ENCODE peak calls at places on chromosomes 16 and 17, in eight cellular contexts. O, A, S, B, G, I, Q and L are unnamed samples.

GRCh38 chr16:50644730-50645129 is 36.4 kb downstream of the SNX20 start:
- DNase-seq in O (no peak), A (no peak), S (no peak), B (no peak), G (no peak), I (peak), Q (no peak), L (no peak)

GRCh38 chr17:81524063-81524864 is 3.9 kb upstream of the FSCN2 start:
- DNase-seq in O (no peak), A (no peak), S (no peak), B (no peak), G (no peak), I (no peak), Q (no peak), L (no peak)

GRCh38 chr17:48259710-48260291 is 152.2 kb downstream of the SNX11 start:
- DNase-seq in O (no peak), A (peak), S (no peak), B (no peak), G (no peak), I (peak), Q (no peak), L (no peak)

GRCh38 chr17:59427425-59427921 is 96.0 kb downstream of the YPEL2 start:
- DNase-seq in O (no peak), A (no peak), S (no peak), B (no peak), G (no peak), I (peak), Q (no peak), L (no peak)

GRCh38 chr16:84652565-84652964 is 4.3 kb downstream of the KLHL36 start:
- DNase-seq in O (no peak), A (no peak), S (no peak), B (no peak), G (no peak), I (no peak), Q (no peak), L (no peak)

GRCh38 chr16:12426122-12426521 is 377.6 kb downstream of the CPPED1 start:
- DNase-seq in O (no peak), A (no peak), S (no peak), B (no peak), G (peak), I (no peak), Q (no peak), L (no peak)

GRCh38 chr17:48745381-48746275 is 17.1 kb upstream of the HOXB13 start:
- DNase-seq in O (no peak), A (no peak), S (no peak), B (no peak), G (no peak), I (no peak), Q (no peak), L (no peak)

GRCh38 chr16:89931964-89932363 is 8.8 kb downstream of the TUBB3 start:
- DNase-seq in O (no peak), A (no peak), S (no peak), B (no peak), G (no peak), I (no peak), Q (no peak), L (no peak)

GRCh38 chr16:48999034-48999433 is 282.6 kb downstream of the CBLN1 start:
- DNase-seq in O (peak), A (no peak), S (no peak), B (no peak), G (no peak), I (no peak), Q (no peak), L (no peak)

GRCh38 chr17:81044764-81045589 is 10.0 kb downstream of the BAIAP2 start:
- DNase-seq in O (no peak), A (peak), S (no peak), B (peak), G (no peak), I (peak), Q (no peak), L (peak)

GRCh38 chr16:74297296-74297665 is 667 bp downstream of the PSMD7 start:
- DNase-seq in O (peak), A (no peak), S (no peak), B (no peak), G (no peak), I (no peak), Q (no peak), L (no peak)

GRCh38 chr16:72979974-72980373 is 68.0 kb downstream of the ZFHX3 start:
- DNase-seq in O (no peak), A (no peak), S (no peak), B (no peak), G (no peak), I (no peak), Q (no peak), L (no peak)

GRCh38 chr16:81198635-81199034 is 39.9 kb upstream of the BCO1 start:
- DNase-seq in O (no peak), A (no peak), S (no peak), B (no peak), G (no peak), I (no peak), Q (no peak), L (no peak)

GRCh38 chr17:19660219-19660870 is 11.8 kb downstream of the ALDH3A2 start:
- DNase-seq in O (no peak), A (no peak), S (no peak), B (no peak), G (no peak), I (no peak), Q (no peak), L (no peak)

GRCh38 chr17:48351916-48352332 is 78.1 kb downstream of the SKAP1 start:
- DNase-seq in O (no peak), A (no peak), S (no peak), B (no peak), G (peak), I (peak), Q (no peak), L (no peak)

GRCh38 chr16:82311528-82311927 is 141.5 kb upstream of the MPHOSPH6 start:
- DNase-seq in O (no peak), A (no peak), S (no peak), B (no peak), G (no peak), I (no peak), Q (no peak), L (no peak)

GRCh38 chr17:17347956-17348871 is 45.0 kb downstream of the NT5M start:
- DNase-seq in O (no peak), A (no peak), S (no peak), B (no peak), G (no peak), I (no peak), Q (no peak), L (peak)

GRCh38 chr17:76672270-76672851 is 28.8 kb upstream of the ST6GALNAC1 start:
- DNase-seq in O (no peak), A (no peak), S (no peak), B (no peak), G (no peak), I (no peak), Q (no peak), L (no peak)

GRCh38 chr16:52569701-52570100 is 22.8 kb upstream of the TOX3 start:
- DNase-seq in O (no peak), A (no peak), S (no peak), B (no peak), G (no peak), I (no peak), Q (no peak), L (no peak)

GRCh38 chr16:70770968-70771552 is 29.9 kb downstream of the VAC14 start:
- DNase-seq in O (peak), A (peak), S (peak), B (peak), G (peak), I (peak), Q (peak), L (no peak)

GRCh38 chr16:89431616-89432015 is 58.7 kb downstream of the ANKRD11 start:
- DNase-seq in O (no peak), A (no peak), S (no peak), B (no peak), G (no peak), I (no peak), Q (no peak), L (no peak)

GRCh38 chr17:39527220-39527813 is 66.0 kb downstream of the CDK12 start:
- DNase-seq in O (no peak), A (peak), S (no peak), B (no peak), G (no peak), I (no peak), Q (no peak), L (no peak)

GRCh38 chr16:81646561-81646960 is 132.5 kb upstream of the PLCG2 start:
- DNase-seq in O (no peak), A (no peak), S (no peak), B (no peak), G (no peak), I (no peak), Q (no peak), L (no peak)

GRCh38 chr17:57040571-57040970 is 44.5 kb upstream of the AKAP1 start:
- DNase-seq in O (no peak), A (no peak), S (no peak), B (no peak), G (no peak), I (no peak), Q (no peak), L (no peak)

GRCh38 chr16:15650698-15651161 is 685 bp downstream of the NDE1 start:
- DNase-seq in O (peak), A (no peak), S (peak), B (no peak), G (peak), I (no peak), Q (no peak), L (no peak)

GRCh38 chr17:48646183-48647102 is 20.3 kb upstream of the HOXB9 start:
- DNase-seq in O (peak), A (no peak), S (no peak), B (no peak), G (no peak), I (no peak), Q (no peak), L (no peak)

GRCh38 chr16:25228372-25228771 is 11.6 kb downstream of the AQP8 start:
- DNase-seq in O (no peak), A (no peak), S (no peak), B (no peak), G (no peak), I (no peak), Q (no peak), L (no peak)

GRCh38 chr17:521168-521525 is 168.5 kb upstream of the RPH3AL start:
- DNase-seq in O (no peak), A (no peak), S (no peak), B (no peak), G (no peak), I (peak), Q (no peak), L (no peak)

GRCh38 chr17:59859444-59860025 is 33.2 kb downstream of the TUBD1 start:
- DNase-seq in O (no peak), A (peak), S (no peak), B (no peak), G (no peak), I (peak), Q (no peak), L (no peak)

GRCh38 chr16:9647981-9648701 is 534.1 kb downstream of the GRIN2A start:
- DNase-seq in O (no peak), A (no peak), S (no peak), B (no peak), G (peak), I (peak), Q (no peak), L (no peak)

GRCh38 chr17:76643553-76644148 is at the start of gene ST6GALNAC1:
- DNase-seq in O (no peak), A (no peak), S (no peak), B (no peak), G (no peak), I (no peak), Q (no peak), L (no peak)

GRCh38 chr17:43332211-43332610 is 66.6 kb upstream of the ARL4D start:
- DNase-seq in O (no peak), A (no peak), S (no peak), B (no peak), G (no peak), I (no peak), Q (no peak), L (no peak)

GRCh38 chr16:8867483-8868271 is 1.1 kb downstream of the CARHSP1 start:
- DNase-seq in O (peak), A (no peak), S (no peak), B (peak), G (peak), I (no peak), Q (no peak), L (no peak)